ENCODE peak calls at places on chromosomes 4 and X, in nine cellular contexts. N is vagina, J is HepG2, D is transverse colon, I is sigmoid colon, O is stomach, V is spleen, G is K562, K is endothelial cell of umbilical vein. A is an unnamed sample.

GRCh38 chr4:140004580-140005314 is 149.2 kb downstream of the MAML3 start:
- DNase-seq in N (no peak), J (no peak), D (no peak), I (peak; percentile 79), O (peak; percentile 49), V (no peak), G (no peak), K (peak; percentile 74), A (peak; percentile 55)

GRCh38 chrX:153649178-153649914 is 2.3 kb downstream of the DUSP9 start:
- DNase-seq in N (no peak), J (peak; percentile 70), D (no peak), I (peak; percentile 49), O (no peak), V (peak; percentile 77), G (peak; percentile 52), K (no peak), A (peak; percentile 2)

GRCh38 chrX:134571831-134572230 is 86.4 kb downstream of the PLAC1 start:
- DNase-seq in N (no peak), J (no peak), D (no peak), I (no peak), O (no peak), V (no peak), G (no peak), K (peak; percentile 35), A (no peak)

GRCh38 chr4:109873791-109874514 is 26.0 kb downstream of the LRIT3 start:
- DNase-seq in N (no peak), J (no peak), D (no peak), I (no peak), O (no peak), V (no peak), G (no peak), K (no peak), A (no peak)

GRCh38 chr4:145773581-145774234 is 93.8 kb downstream of the C4orf51 start:
- DNase-seq in N (no peak), J (no peak), D (peak; percentile 15), I (peak; percentile 90), O (no peak), V (no peak), G (no peak), K (no peak), A (peak; percentile 74)

GRCh38 chr4:128282516-128282915 is 5.1 kb downstream of the PGRMC2 start:
- DNase-seq in N (no peak), J (no peak), D (no peak), I (no peak), O (no peak), V (no peak), G (no peak), K (no peak), A (no peak)

GRCh38 chr4:183602444-183603102 is 56.4 kb downstream of the RWDD4 start:
- DNase-seq in N (no peak), J (no peak), D (no peak), I (no peak), O (no peak), V (no peak), G (no peak), K (peak; percentile 8), A (no peak)

GRCh38 chrX:46642145-46642544 is 68.6 kb downstream of the CHST7 start:
- DNase-seq in N (no peak), J (peak; percentile 11), D (no peak), I (no peak), O (no peak), V (no peak), G (no peak), K (peak; percentile 42), A (no peak)

GRCh38 chr4:112002301-112002700 is 143.0 kb upstream of the FAM241A start:
- DNase-seq in N (no peak), J (no peak), D (no peak), I (no peak), O (no peak), V (no peak), G (no peak), K (no peak), A (no peak)

GRCh38 chrX:11968470-11968869 is 169.8 kb upstream of the FRMPD4 start:
- DNase-seq in N (no peak), J (peak; percentile 1), D (no peak), I (no peak), O (no peak), V (no peak), G (no peak), K (no peak), A (no peak)

GRCh38 chr4:186643501-186644315 is 79.9 kb downstream of the FAT1 start:
- DNase-seq in N (no peak), J (peak; percentile 94), D (no peak), I (no peak), O (no peak), V (no peak), G (no peak), K (no peak), A (no peak)

GRCh38 chr4:7843831-7844230 is 95.8 kb downstream of the AFAP1 start:
- DNase-seq in N (no peak), J (no peak), D (no peak), I (no peak), O (no peak), V (no peak), G (no peak), K (no peak), A (no peak)

GRCh38 chr4:7841071-7841470 is 98.6 kb downstream of the AFAP1 start:
- DNase-seq in N (no peak), J (no peak), D (no peak), I (peak; percentile 54), O (no peak), V (no peak), G (no peak), K (no peak), A (no peak)

GRCh38 chr4:7839856-7840255 is 99.8 kb downstream of the AFAP1 start:
- DNase-seq in N (no peak), J (no peak), D (no peak), I (peak; percentile 13), O (no peak), V (no peak), G (no peak), K (no peak), A (no peak)

GRCh38 chr4:7844247-7844991 is 95.2 kb downstream of the AFAP1 start:
- DNase-seq in N (no peak), J (peak; percentile 70), D (peak; percentile 81), I (peak; percentile 86), O (peak; percentile 83), V (no peak), G (peak; percentile 66), K (peak; percentile 96), A (peak; percentile 63)

GRCh38 chr4:7842384-7843279 is 97.0 kb downstream of the AFAP1 start:
- DNase-seq in N (no peak), J (no peak), D (peak; percentile 33), I (peak; percentile 90), O (no peak), V (no peak), G (no peak), K (peak; percentile 95), A (peak; percentile 69)
- TF ChIP-seq POLR2AphosphoS5 in N (peak; percentile 90), J (no peak), D (peak; percentile 74), I (peak; percentile 74), O (peak; percentile 59), V (no peak), G (no peak), K (peak; percentile 79), A (peak; percentile 45)

GRCh38 chr4:34720563-34720962 is 1523.8 kb downstream of the ARAP2 start:
- DNase-seq in N (no peak), J (peak; percentile 17), D (no peak), I (no peak), O (no peak), V (no peak), G (no peak), K (peak; percentile 2), A (no peak)
- TF ChIP-seq CTCF in N (no peak), J (peak; percentile 40), D (no peak), I (no peak), O (no peak), V (no peak), G (peak; percentile 30), K (peak; percentile 8), A (no peak)

GRCh38 chr4:152680988-152681731 is 1.4 kb upstream of the TMEM154 start:
- DNase-seq in N (no peak), J (no peak), D (no peak), I (no peak), O (no peak), V (no peak), G (no peak), K (peak; percentile 82), A (no peak)

GRCh38 chr4:152679414-152680281 is at the start of gene TMEM154:
- DNase-seq in N (no peak), J (no peak), D (peak; percentile 74), I (peak; percentile 72), O (peak; percentile 67), V (peak; percentile 95), G (no peak), K (peak; percentile 75), A (peak; percentile 67)

GRCh38 chr4:152682143-152682542 is 2.3 kb upstream of the TMEM154 start:
- DNase-seq in N (no peak), J (no peak), D (no peak), I (no peak), O (no peak), V (no peak), G (no peak), K (no peak), A (no peak)

GRCh38 chr4:152676052-152676854 is 3.5 kb downstream of the TMEM154 start:
- DNase-seq in N (no peak), J (no peak), D (no peak), I (no peak), O (no peak), V (no peak), G (no peak), K (no peak), A (no peak)

GRCh38 chr4:152678841-152679240 is 956 bp downstream of the TMEM154 start:
- DNase-seq in N (no peak), J (no peak), D (no peak), I (no peak), O (no peak), V (no peak), G (no peak), K (no peak), A (no peak)
- TF ChIP-seq POLR2A in N (no peak), J (no peak), D (no peak), I (no peak), O (no peak), V (no peak), G (no peak), K (no peak), A (no peak)

GRCh38 chr4:76854858-76855257 is 43.1 kb downstream of the SOWAHB start:
- DNase-seq in N (no peak), J (no peak), D (no peak), I (no peak), O (no peak), V (no peak), G (no peak), K (no peak), A (no peak)

GRCh38 chr4:76851375-76851774 is 46.6 kb downstream of the SOWAHB start:
- DNase-seq in N (no peak), J (no peak), D (no peak), I (no peak), O (no peak), V (no peak), G (no peak), K (no peak), A (no peak)

DNA sequence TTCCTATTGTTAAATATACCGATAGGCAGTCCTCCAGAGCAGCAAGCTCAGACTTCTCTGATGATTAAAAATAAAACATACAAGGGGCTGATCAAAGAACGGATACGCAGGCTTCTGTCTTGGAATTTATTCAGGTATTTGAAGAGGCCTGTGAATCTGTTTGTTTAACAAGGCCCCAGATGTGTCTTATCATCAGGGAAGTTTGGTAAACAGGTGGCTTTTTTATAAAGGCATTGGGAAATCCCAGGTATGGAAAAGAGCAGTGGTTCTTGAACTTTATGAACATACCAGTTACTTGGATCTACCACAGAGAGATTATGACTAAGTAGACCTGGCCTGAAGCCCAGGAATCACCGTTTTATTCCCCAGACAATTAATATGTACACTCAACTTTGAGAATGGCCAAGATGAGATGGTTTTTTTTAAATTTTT is 47.9 kb downstream of the SOWAHB start:
- DNase-seq in N (no peak), J (peak; percentile 62), D (no peak), I (no peak), O (no peak), V (no peak), G (no peak), K (peak; percentile 76), A (no peak)
- TF ChIP-seq POLR2AphosphoS5 in N (peak; percentile 25), J (no peak), D (no peak), I (no peak), O (no peak), V (no peak), G (no peak), K (no peak), A (no peak)

A was measured in breast epithelium.